ENCODE peak calls at places on chromosomes 7 and 10, in four cellular contexts. T is transverse colon, J is GM12891, G is ovary. X is an unnamed sample.
A peak's percentile ranks its signal among the peaks of the same experiment; 100 is the strongest.

GRCh38 chr10:94103902-94104301 is 110.2 kb downstream of the PLCE1 start:
- DNase-seq in T (no peak), J (no peak), G (no peak), X (no peak)

GRCh38 chr7:123191132-123191531 is 8.6 kb downstream of the SLC13A1 start:
- DNase-seq in T (no peak), J (no peak), G (no peak), X (no peak)

GRCh38 chr10:31034041-31034918 is 2.6 kb upstream of the ZNF438 start:
- DNase-seq in T (no peak), J (no peak), G (no peak), X (peak; percentile 33)

GRCh38 chr10:54869022-54869421 is 68.0 kb upstream of the PCDH15 start:
- DNase-seq in T (no peak), J (no peak), G (no peak), X (no peak)

GRCh38 chr10:67549390-67549789 is 146.6 kb downstream of the CTNNA3 start:
- DNase-seq in T (no peak), J (no peak), G (no peak), X (no peak)

GRCh38 chr10:13803566-13804554 is 217.1 kb downstream of the PRPF18 start:
- DNase-seq in T (no peak), J (no peak), G (no peak), X (no peak)

GRCh38 chr7:23470290-23471089 is at the start of gene IGF2BP3:
- DNase-seq in T (peak; percentile 24), J (no peak), G (no peak), X (no peak)

GRCh38 chr10:109912335-109913282 is 10.7 kb downstream of the XPNPEP1 start:
- DNase-seq in T (no peak), J (no peak), G (no peak), X (no peak)

GRCh38 chr10:71363936-71364335 is 32.8 kb upstream of the CDH23 start:
- DNase-seq in T (no peak), J (no peak), G (no peak), X (no peak)

GRCh38 chr10:34522542-34522941 is 292.6 kb downstream of the PARD3 start:
- DNase-seq in T (no peak), J (no peak), G (no peak), X (no peak)

GRCh38 chr10:103080891-103081581 is 112.0 kb downstream of the NT5C2 start:
- DNase-seq in T (no peak), J (no peak), G (no peak), X (no peak)

GRCh38 chr10:123297175-123297574 is 143.0 kb downstream of the BUB3 start:
- DNase-seq in T (no peak), J (no peak), G (no peak), X (no peak)

GRCh38 chr7:47039089-47039648 is 542.7 kb downstream of the TNS3 start:
- DNase-seq in T (no peak), J (no peak), G (no peak), X (no peak)

GRCh38 chr10:31650010-31650409 is 278.6 kb downstream of the ARHGAP12 start:
- DNase-seq in T (peak; percentile 59), J (no peak), G (peak; percentile 73), X (peak; percentile 81)

GRCh38 chr7:151109094-151110048 is 23.1 kb downstream of the AGAP3 start:
- DNase-seq in T (no peak), J (no peak), G (peak; percentile 40), X (no peak)

GRCh38 chr10:102231357-102232318 is 5.5 kb downstream of the ELOVL3 start:
- DNase-seq in T (peak; percentile 72), J (peak; percentile 71), G (no peak), X (no peak)

GRCh38 chr10:106147050-106147449 is 1017.5 kb downstream of the SORCS1 start:
- DNase-seq in T (no peak), J (no peak), G (no peak), X (no peak)

GRCh38 chr10:110843031-110843430 is 28.7 kb upstream of the PDCD4 start:
- DNase-seq in T (peak; percentile 61), J (peak; percentile 52), G (no peak), X (no peak)

GRCh38 chr10:94069884-94070283 is 76.2 kb downstream of the PLCE1 start:
- DNase-seq in T (no peak), J (no peak), G (no peak), X (no peak)

GRCh38 chr7:128452552-128452951 is 3.1 kb upstream of the HILPDA start:
- DNase-seq in T (no peak), J (no peak), G (no peak), X (no peak)

GRCh38 chr10:25130911-25131310 is 43.9 kb upstream of the GPR158 start:
- DNase-seq in T (no peak), J (no peak), G (no peak), X (no peak)

GRCh38 chr10:49141541-49142332 is 7.9 kb upstream of the FAM170B start:
- DNase-seq in T (no peak), J (no peak), G (no peak), X (no peak)

GRCh38 chr7:416761-417624 is 102.7 kb downstream of the PDGFA start:
- DNase-seq in T (no peak), J (no peak), G (no peak), X (no peak)

GRCh38 chr7:102431617-102432298 is 1.6 kb upstream of the ORAI2 start:
- DNase-seq in T (peak; percentile 66), J (no peak), G (no peak), X (no peak)

GRCh38 chr7:107966701-107967100 is 36.3 kb downstream of the LAMB1 start:
- DNase-seq in T (no peak), J (no peak), G (no peak), X (no peak)

GRCh38 chr7:148232784-148233183 is 357.8 kb upstream of the C7orf33 start:
- DNase-seq in T (no peak), J (no peak), G (no peak), X (no peak)

GRCh38 chr10:29473411-29474100 is 161.2 kb downstream of the SVIL start:
- DNase-seq in T (no peak), J (no peak), G (no peak), X (peak; percentile 65)

GRCh38 chr10:20953120-20953519 is 56.0 kb upstream of the NEBL start:
- DNase-seq in T (no peak), J (no peak), G (no peak), X (no peak)

DNA sequence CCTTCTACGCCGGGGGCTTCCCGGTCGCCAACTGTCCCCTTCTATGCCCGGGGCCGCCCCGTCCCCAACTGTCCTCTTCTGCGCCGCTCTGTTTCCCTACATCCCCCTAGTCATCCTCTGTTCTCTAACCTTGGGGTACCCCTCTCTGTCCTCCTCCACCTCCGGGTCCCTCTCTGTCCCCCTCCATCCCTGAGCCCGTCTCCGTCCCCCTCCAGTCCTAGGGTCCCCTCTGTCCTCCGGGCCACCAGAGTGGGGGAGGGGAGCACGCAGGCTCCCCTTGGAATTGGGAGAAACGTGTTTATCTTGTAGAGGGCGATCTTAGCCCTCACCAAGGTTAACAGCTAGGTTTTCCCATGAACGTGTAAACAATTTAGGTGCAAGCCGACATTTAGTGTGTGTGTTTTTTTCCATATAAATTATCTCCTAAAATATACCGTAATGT is 861 bp upstream of the KLF6 start:
- DNase-seq in T (peak; percentile 58), J (no peak), G (peak; percentile 72), X (no peak)
- TF ChIP-seq POLR2A in T (peak; percentile 44), J (peak; percentile 92), G (no peak), X (no peak)

DNA sequence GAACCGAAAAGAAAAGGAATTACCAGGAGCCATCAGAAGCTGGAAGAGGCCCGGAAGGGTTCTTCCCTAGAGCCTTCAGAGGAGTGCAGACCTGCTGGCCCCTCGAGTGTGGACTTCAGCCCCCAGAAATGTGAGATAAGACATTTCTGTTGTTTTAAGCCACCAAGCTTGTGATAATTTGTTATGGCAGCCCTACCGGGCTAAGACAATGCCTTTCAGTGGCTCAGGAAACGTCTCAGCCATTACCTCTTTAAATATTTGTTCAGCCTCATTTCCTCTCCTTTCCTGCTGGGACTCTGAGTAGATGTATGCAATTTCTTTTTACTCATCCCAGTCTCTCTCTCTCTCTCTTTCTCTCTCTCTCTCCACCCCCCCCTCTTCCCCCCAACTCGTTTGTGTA is 174.7 kb upstream of the GRB10 start:
- DNase-seq in T (no peak), J (no peak), G (no peak), X (no peak)
- TF ChIP-seq POLR2A in T (no peak), J (no peak), G (no peak), X (no peak)

DNA sequence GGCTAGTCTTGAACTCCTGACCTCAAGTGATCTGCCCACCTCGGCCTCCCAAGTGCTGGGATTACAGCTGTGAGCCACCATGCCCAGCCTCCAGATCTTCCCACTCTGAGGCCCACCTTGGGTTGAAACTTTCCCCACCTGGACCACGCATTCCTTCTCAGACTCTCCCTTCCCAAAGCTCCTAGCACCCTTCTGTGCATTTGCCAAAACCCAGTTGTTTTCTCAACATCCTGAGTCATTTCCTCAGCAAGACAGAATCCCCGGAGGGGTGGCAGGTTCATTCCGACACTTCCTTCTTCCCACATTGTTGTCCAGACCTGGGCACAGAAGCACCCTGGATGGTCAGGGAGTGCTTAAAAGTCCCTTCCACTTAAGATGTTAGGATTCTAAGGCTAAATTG is 28.9 kb downstream of the BAG3 start:
- DNase-seq in T (no peak), J (no peak), G (no peak), X (peak; percentile 56)
- TF ChIP-seq POLR2A in T (no peak), J (no peak), G (no peak), X (no peak)

DNA sequence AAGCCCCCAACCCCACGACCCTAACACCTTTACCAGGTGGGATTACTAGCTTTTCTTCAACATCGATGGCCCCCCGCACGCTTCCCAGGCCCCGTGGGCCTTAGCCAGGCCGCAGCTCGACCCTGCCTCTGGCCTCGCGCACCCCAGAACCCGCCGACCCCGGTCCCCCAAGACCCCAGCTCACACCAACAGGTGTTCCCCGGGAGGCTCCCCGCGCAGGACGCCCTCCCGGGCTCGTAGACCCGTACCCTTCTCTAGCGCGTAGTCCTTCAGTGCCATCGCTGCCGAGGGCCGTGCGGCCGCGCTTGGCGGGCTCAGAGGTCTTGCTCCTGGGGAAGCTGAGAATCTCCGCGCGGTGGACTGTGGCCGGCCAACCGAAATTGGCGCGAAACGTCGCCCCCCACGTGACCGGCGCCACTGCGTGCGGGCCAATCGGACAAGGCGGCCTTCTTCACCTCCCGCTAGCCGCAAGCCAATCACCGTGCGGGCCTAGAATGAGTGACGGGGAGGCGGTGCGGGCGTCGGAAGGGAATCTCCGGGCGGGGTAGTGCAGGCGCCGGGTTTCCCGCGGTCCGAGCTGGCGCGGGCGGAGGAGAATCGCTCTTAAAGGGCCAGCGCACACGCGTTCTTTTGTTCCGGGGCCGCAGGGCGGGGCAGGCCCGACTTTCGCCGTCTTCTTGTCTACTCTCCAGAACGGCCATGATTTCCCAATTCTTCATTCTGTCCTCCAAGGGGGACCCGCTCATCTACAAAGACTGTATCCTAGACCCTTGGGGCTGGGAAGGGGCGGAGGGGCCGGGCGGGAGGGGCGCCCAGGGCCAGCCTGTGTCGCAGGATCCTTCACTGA is at the start of the genes AP4M1 and MCM7:
- DNase-seq in T (peak; percentile 99), J (peak; percentile 99), G (peak; percentile 97), X (peak; percentile 99)
- TF ChIP-seq POLR2A in T (no peak), J (peak; percentile 79), G (peak; percentile 5), X (peak; percentile 28)

GRCh38 chr7:116877443-116878217 is 15.2 kb downstream of the CAPZA2 start:
- DNase-seq in T (no peak), J (no peak), G (no peak), X (no peak)

GRCh38 chr7:116872026-116872425 is 9.6 kb downstream of the CAPZA2 start:
- DNase-seq in T (no peak), J (no peak), G (no peak), X (no peak)

GRCh38 chr7:116873619-116874018 is 11.2 kb downstream of the CAPZA2 start:
- DNase-seq in T (no peak), J (no peak), G (no peak), X (no peak)

GRCh38 chr7:116871061-116871700 is 8.8 kb downstream of the CAPZA2 start:
- DNase-seq in T (no peak), J (no peak), G (no peak), X (no peak)

GRCh38 chr7:116876664-116877442 is 14.5 kb downstream of the CAPZA2 start:
- DNase-seq in T (peak; percentile 55), J (no peak), G (peak; percentile 49), X (no peak)
- TF ChIP-seq POLR2A in T (no peak), J (no peak), G (no peak), X (no peak)

GRCh38 chr7:4883352-4884144 is at the start of gene RADIL:
- DNase-seq in T (peak; percentile 82), J (peak; percentile 87), G (peak; percentile 93), X (peak; percentile 75)
- TF ChIP-seq POLR2A in T (no peak), J (no peak), G (peak; percentile 5), X (no peak)

X was measured in gastrocnemius medialis.